ENCODE peak calls at places on chromosomes 3 and 15, in eight cellular contexts. One of them, this sample, is unnamed.

GRCh38 chr3:171187706-171188290 is 161.3 kb upstream of the SLC2A2 start:
- DNase-seq in transverse colon: no peak
- DNase-seq in spleen: no peak
- DNase-seq in Panc1: no peak
- DNase-seq in hepatocyte: peak; percentile 44
- DNase-seq in iPS DF 6.9: no peak
- DNase-seq in heart left ventricle: no peak
- DNase-seq in CD8-positive, alpha-beta T cell: no peak
- DNase-seq in this sample: no peak

GRCh38 chr3:144463916-144464315 is 492.3 kb downstream of the DIPK2A start:
- DNase-seq in transverse colon: no peak
- DNase-seq in spleen: no peak
- DNase-seq in Panc1: no peak
- DNase-seq in hepatocyte: no peak
- DNase-seq in iPS DF 6.9: no peak
- DNase-seq in heart left ventricle: no peak
- DNase-seq in CD8-positive, alpha-beta T cell: no peak
- DNase-seq in this sample: no peak

GRCh38 chr3:107704477-107704876 is 181.7 kb downstream of the BBX start:
- DNase-seq in transverse colon: no peak
- DNase-seq in spleen: no peak
- DNase-seq in Panc1: no peak
- DNase-seq in hepatocyte: no peak
- DNase-seq in iPS DF 6.9: no peak
- DNase-seq in heart left ventricle: no peak
- DNase-seq in CD8-positive, alpha-beta T cell: no peak
- DNase-seq in this sample: no peak

GRCh38 chr15:77724649-77725048 is 91.9 kb upstream of the LINGO1 start:
- DNase-seq in transverse colon: no peak
- DNase-seq in spleen: no peak
- DNase-seq in Panc1: no peak
- DNase-seq in hepatocyte: no peak
- DNase-seq in iPS DF 6.9: no peak
- DNase-seq in heart left ventricle: no peak
- DNase-seq in CD8-positive, alpha-beta T cell: no peak
- DNase-seq in this sample: no peak

GRCh38 chr15:65626856-65627255 is 5.1 kb downstream of the SLC24A1 start:
- DNase-seq in transverse colon: no peak
- DNase-seq in spleen: no peak
- DNase-seq in Panc1: no peak
- DNase-seq in hepatocyte: no peak
- DNase-seq in iPS DF 6.9: no peak
- DNase-seq in heart left ventricle: no peak
- DNase-seq in CD8-positive, alpha-beta T cell: no peak
- DNase-seq in this sample: no peak

GRCh38 chr3:38651153-38651789 is 1.8 kb upstream of the SCN5A start:
- DNase-seq in transverse colon: peak; percentile 74
- DNase-seq in spleen: peak; percentile 87
- DNase-seq in Panc1: peak; percentile 71
- DNase-seq in hepatocyte: peak; percentile 85
- DNase-seq in iPS DF 6.9: no peak
- DNase-seq in heart left ventricle: peak; percentile 69
- DNase-seq in CD8-positive, alpha-beta T cell: peak; percentile 71
- DNase-seq in this sample: no peak

GRCh38 chr3:149085828-149086231 is 503 bp downstream of the HLTF start:
- DNase-seq in transverse colon: no peak
- DNase-seq in spleen: peak; percentile 77
- DNase-seq in Panc1: peak; percentile 30
- DNase-seq in hepatocyte: peak; percentile 22
- DNase-seq in iPS DF 6.9: peak; percentile 13
- DNase-seq in heart left ventricle: no peak
- DNase-seq in CD8-positive, alpha-beta T cell: no peak
- DNase-seq in this sample: no peak

GRCh38 chr3:128488995-128489859 is 3.8 kb downstream of the GATA2 start:
- DNase-seq in transverse colon: no peak
- DNase-seq in spleen: peak; percentile 79
- DNase-seq in Panc1: no peak
- DNase-seq in hepatocyte: peak; percentile 63
- DNase-seq in iPS DF 6.9: no peak
- DNase-seq in heart left ventricle: peak; percentile 82
- DNase-seq in CD8-positive, alpha-beta T cell: no peak
- DNase-seq in this sample: no peak

GRCh38 chr15:37978231-37978630 is 43.8 kb downstream of the TMCO5A start:
- DNase-seq in transverse colon: no peak
- DNase-seq in spleen: no peak
- DNase-seq in Panc1: no peak
- DNase-seq in hepatocyte: no peak
- DNase-seq in iPS DF 6.9: no peak
- DNase-seq in heart left ventricle: no peak
- DNase-seq in CD8-positive, alpha-beta T cell: no peak
- DNase-seq in this sample: peak; percentile 30

DNA sequence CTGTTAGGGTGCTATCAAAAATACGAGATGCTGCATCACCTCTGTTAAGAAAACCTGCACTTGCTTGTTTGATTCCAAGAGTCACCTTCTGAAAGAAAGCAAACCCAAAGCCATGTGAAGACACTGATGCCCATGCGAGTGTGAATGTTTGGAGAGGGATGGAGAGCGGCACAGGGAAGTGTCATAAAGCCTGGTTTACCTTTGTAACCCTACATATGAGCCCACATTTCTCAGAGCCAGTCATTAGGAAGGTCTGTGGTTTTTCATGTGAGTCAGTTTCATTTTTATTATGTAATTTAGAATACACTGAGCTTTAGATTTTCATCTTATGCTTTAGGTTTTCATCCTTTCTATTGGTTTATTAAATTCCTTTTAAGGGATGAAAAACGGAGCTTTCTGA is 896.8 kb downstream of the ROBO1 start:
- DNase-seq in transverse colon: no peak
- DNase-seq in spleen: no peak
- DNase-seq in Panc1: no peak
- DNase-seq in hepatocyte: no peak
- DNase-seq in iPS DF 6.9: no peak
- DNase-seq in heart left ventricle: no peak
- DNase-seq in CD8-positive, alpha-beta T cell: no peak
- DNase-seq in this sample: no peak
- H3K4me1 ChIP-seq in transverse colon: no peaks in the 10 kb centered on the region
- H3K4me1 ChIP-seq in spleen: no peaks in the 10 kb centered on the region
- H3K4me1 ChIP-seq in Panc1: peaks cover 6% of the 10 kb centered on the region
- H3K4me1 ChIP-seq in hepatocyte: peaks cover 16% of the 10 kb centered on the region
- H3K4me1 ChIP-seq in iPS DF 6.9: peaks cover 1% of the 10 kb centered on the region
- H3K4me1 ChIP-seq in heart left ventricle: no peaks in the 10 kb centered on the region
- H3K4me1 ChIP-seq in CD8-positive, alpha-beta T cell: no peaks in the 10 kb centered on the region
- H3K4me1 ChIP-seq in this sample: peaks cover 5% of the 10 kb centered on the region

DNA sequence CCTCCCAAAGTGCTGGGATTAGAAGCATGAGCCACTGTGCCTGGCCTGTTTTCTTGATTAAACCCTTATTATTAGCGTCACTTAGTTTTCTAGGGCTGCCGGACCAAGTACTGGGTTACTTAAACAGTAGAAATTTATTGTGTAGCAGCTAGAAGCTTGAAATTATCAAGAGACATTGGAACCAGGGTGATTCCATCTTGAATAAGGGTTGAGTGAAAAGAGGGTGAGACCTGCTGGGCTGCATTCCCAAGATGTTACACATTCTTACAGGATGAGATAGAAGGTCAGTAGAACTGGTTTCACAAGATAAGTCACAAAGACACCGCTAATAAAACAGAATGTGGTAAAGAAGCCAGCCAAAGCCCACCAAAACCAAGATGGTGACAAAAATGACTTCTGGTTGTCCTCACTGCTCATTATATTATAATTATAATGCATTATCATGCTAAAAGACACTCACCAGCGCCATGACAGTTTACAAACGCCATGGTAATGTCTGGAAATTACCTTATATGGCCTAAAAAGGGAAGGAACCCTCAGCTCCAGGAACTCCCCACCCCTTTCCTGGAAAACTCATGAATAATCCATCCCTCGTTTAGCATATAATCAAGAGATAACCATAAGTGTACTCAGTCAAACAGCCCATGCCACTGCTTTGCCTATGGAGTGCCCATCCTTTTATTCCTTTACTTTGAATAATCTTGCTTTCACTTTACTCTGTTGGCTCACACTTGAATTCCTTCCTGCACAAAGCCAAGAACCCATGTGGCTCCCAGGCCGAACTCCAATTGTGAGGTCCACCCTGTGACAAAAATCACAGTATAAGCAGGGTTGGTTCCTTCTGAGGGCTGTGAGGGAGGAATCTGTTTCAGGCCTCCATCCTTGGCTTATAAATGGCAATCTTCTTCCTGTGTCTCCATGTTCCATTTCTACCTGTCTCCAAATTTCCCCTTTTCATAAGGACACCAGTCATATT is 18.9 kb upstream of the FSTL1 start:
- DNase-seq in transverse colon: no peak
- DNase-seq in spleen: no peak
- DNase-seq in Panc1: no peak
- DNase-seq in hepatocyte: peak; percentile 59
- DNase-seq in iPS DF 6.9: no peak
- DNase-seq in heart left ventricle: peak; percentile 28
- DNase-seq in CD8-positive, alpha-beta T cell: no peak
- DNase-seq in this sample: no peak
- H3K4me1 ChIP-seq in transverse colon: no peaks in the 10 kb centered on the region
- H3K4me1 ChIP-seq in spleen: no peaks in the 10 kb centered on the region
- H3K4me1 ChIP-seq in Panc1: no peaks in the 10 kb centered on the region
- H3K4me1 ChIP-seq in hepatocyte: peaks cover 21% of the 10 kb centered on the region
- H3K4me1 ChIP-seq in iPS DF 6.9: peaks cover 5% of the 10 kb centered on the region
- H3K4me1 ChIP-seq in heart left ventricle: no peaks in the 10 kb centered on the region
- H3K4me1 ChIP-seq in CD8-positive, alpha-beta T cell: no peaks in the 10 kb centered on the region
- H3K4me1 ChIP-seq in this sample: peaks cover 33% of the 10 kb centered on the region

DNA sequence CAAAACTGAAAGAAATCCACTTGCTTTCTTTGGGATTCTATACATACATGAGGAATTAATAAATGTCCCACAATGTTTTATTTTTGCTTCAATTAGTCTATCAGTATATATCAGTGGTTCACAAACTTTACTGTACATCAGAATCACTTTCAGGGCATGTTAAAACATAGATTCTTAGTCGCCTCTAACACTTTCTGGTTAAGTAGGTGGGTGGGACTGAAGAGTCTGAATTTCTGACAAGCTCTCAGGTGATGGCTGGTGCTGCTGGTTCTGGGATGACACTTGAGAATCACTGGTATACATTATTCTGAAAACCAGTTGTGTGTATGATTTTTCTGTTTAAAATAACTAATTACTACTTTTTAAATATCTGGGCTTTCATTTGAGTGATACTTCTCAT is 393.3 kb downstream of the TBC1D5 start:
- DNase-seq in transverse colon: no peak
- DNase-seq in spleen: no peak
- DNase-seq in Panc1: no peak
- DNase-seq in hepatocyte: no peak
- DNase-seq in iPS DF 6.9: no peak
- DNase-seq in heart left ventricle: no peak
- DNase-seq in CD8-positive, alpha-beta T cell: no peak
- DNase-seq in this sample: no peak
- H3K4me1 ChIP-seq in transverse colon: no peaks in the 10 kb centered on the region
- H3K4me1 ChIP-seq in spleen: no peaks in the 10 kb centered on the region
- H3K4me1 ChIP-seq in Panc1: no peaks in the 10 kb centered on the region
- H3K4me1 ChIP-seq in hepatocyte: no peaks in the 10 kb centered on the region
- H3K4me1 ChIP-seq in iPS DF 6.9: no peaks in the 10 kb centered on the region
- H3K4me1 ChIP-seq in heart left ventricle: no peaks in the 10 kb centered on the region
- H3K4me1 ChIP-seq in CD8-positive, alpha-beta T cell: no peaks in the 10 kb centered on the region
- H3K4me1 ChIP-seq in this sample: no peaks in the 10 kb centered on the region

GRCh38 chr15:88403461-88403860 is 63.7 kb downstream of the MRPL46 start:
- DNase-seq in transverse colon: no peak
- DNase-seq in spleen: no peak
- DNase-seq in Panc1: no peak
- DNase-seq in hepatocyte: no peak
- DNase-seq in iPS DF 6.9: no peak
- DNase-seq in heart left ventricle: no peak
- DNase-seq in CD8-positive, alpha-beta T cell: no peak
- DNase-seq in this sample: no peak
- H3K4me1 ChIP-seq in transverse colon: no peaks in the 10 kb centered on the region
- H3K4me1 ChIP-seq in spleen: no peaks in the 10 kb centered on the region
- H3K4me1 ChIP-seq in Panc1: no peaks in the 10 kb centered on the region
- H3K4me1 ChIP-seq in hepatocyte: peaks cover 17% of the 10 kb centered on the region
- H3K4me1 ChIP-seq in iPS DF 6.9: peaks cover 3% of the 10 kb centered on the region
- H3K4me1 ChIP-seq in heart left ventricle: no peaks in the 10 kb centered on the region
- H3K4me1 ChIP-seq in CD8-positive, alpha-beta T cell: no peaks in the 10 kb centered on the region
- H3K4me1 ChIP-seq in this sample: no peaks in the 10 kb centered on the region

GRCh38 chr3:50610992-50611463 is 546 bp downstream of the CISH start:
- DNase-seq in transverse colon: no peak
- DNase-seq in spleen: peak; percentile 84
- DNase-seq in Panc1: no peak
- DNase-seq in hepatocyte: no peak
- DNase-seq in iPS DF 6.9: no peak
- DNase-seq in heart left ventricle: no peak
- DNase-seq in CD8-positive, alpha-beta T cell: no peak
- DNase-seq in this sample: no peak
- H3K4me1 ChIP-seq in transverse colon: peaks cover 43% of the 10 kb centered on the region
- H3K4me1 ChIP-seq in spleen: peaks cover 78% of the 10 kb centered on the region
- H3K4me1 ChIP-seq in Panc1: no peaks in the 10 kb centered on the region
- H3K4me1 ChIP-seq in hepatocyte: peaks cover 23% of the 10 kb centered on the region
- H3K4me1 ChIP-seq in iPS DF 6.9: no peaks in the 10 kb centered on the region
- H3K4me1 ChIP-seq in heart left ventricle: peaks cover 5% of the 10 kb centered on the region
- H3K4me1 ChIP-seq in CD8-positive, alpha-beta T cell: peaks cover 60% of the 10 kb centered on the region
- H3K4me1 ChIP-seq in this sample: peaks cover 11% of the 10 kb centered on the region

GRCh38 chr3:194840661-194841514 is 155.2 kb downstream of the FAM43A start:
- DNase-seq in transverse colon: no peak
- DNase-seq in spleen: peak; percentile 65
- DNase-seq in Panc1: no peak
- DNase-seq in hepatocyte: peak; percentile 58
- DNase-seq in iPS DF 6.9: no peak
- DNase-seq in heart left ventricle: peak; percentile 27
- DNase-seq in CD8-positive, alpha-beta T cell: no peak
- DNase-seq in this sample: no peak
- H3K4me1 ChIP-seq in transverse colon: no peaks in the 10 kb centered on the region
- H3K4me1 ChIP-seq in spleen: no peaks in the 10 kb centered on the region
- H3K4me1 ChIP-seq in Panc1: no peaks in the 10 kb centered on the region
- H3K4me1 ChIP-seq in hepatocyte: no peaks in the 10 kb centered on the region
- H3K4me1 ChIP-seq in iPS DF 6.9: no peaks in the 10 kb centered on the region
- H3K4me1 ChIP-seq in heart left ventricle: no peaks in the 10 kb centered on the region
- H3K4me1 ChIP-seq in CD8-positive, alpha-beta T cell: no peaks in the 10 kb centered on the region
- H3K4me1 ChIP-seq in this sample: no peaks in the 10 kb centered on the region

This sample was measured in RWPE2.